ENCODE peak calls at places on chromosomes 12 and 14, in nine cellular contexts. S is endothelial cell of umbilical vein, V is H9, O is HCT116, P is uterus, I is tibial artery, G is heart left ventricle, U is tibial nerve, A is heart right ventricle. Z is an unnamed sample. For H3K27me3, the result is how much of the 10 kb centered on the place peaks cover.

GRCh38 chr14:105902131-105902898 is 375.9 kb downstream of the TMEM121 start:
- DNase-seq in S (no peak), V (no peak), O (no peak), P (no peak), I (no peak), G (no peak), U (no peak), A (peak), Z (no peak)

GRCh38 chr12:69024413-69024812 is 91.4 kb upstream of the CPM start:
- DNase-seq in S (no peak), V (no peak), O (peak), P (no peak), I (no peak), G (no peak), U (no peak), A (no peak), Z (no peak)

GRCh38 chr14:100640481-100641273 is 53.5 kb upstream of the BEGAIN start:
- DNase-seq in S (no peak), V (no peak), O (no peak), P (no peak), I (no peak), G (no peak), U (no peak), A (no peak), Z (no peak)

GRCh38 chr14:64758025-64758521 is 53.8 kb downstream of the PLEKHG3 start:
- DNase-seq in S (no peak), V (no peak), O (no peak), P (peak), I (peak), G (no peak), U (no peak), A (no peak), Z (no peak)

GRCh38 chr12:20495997-20496396 is 127.7 kb downstream of the PDE3A start:
- DNase-seq in S (no peak), V (no peak), O (no peak), P (no peak), I (no peak), G (no peak), U (no peak), A (no peak), Z (no peak)

GRCh38 chr14:72801381-72801812 is 92.5 kb downstream of the DPF3 start:
- DNase-seq in S (peak), V (no peak), O (peak), P (no peak), I (no peak), G (no peak), U (no peak), A (no peak), Z (no peak)

GRCh38 chr12:67919406-67919805 is 69.8 kb upstream of the IFNG-AS1 start:
- DNase-seq in S (no peak), V (no peak), O (no peak), P (no peak), I (no peak), G (no peak), U (no peak), A (no peak), Z (no peak)

GRCh38 chr12:47222960-47223847 is 143.4 kb upstream of the AMIGO2 start:
- DNase-seq in S (no peak), V (peak), O (no peak), P (no peak), I (no peak), G (no peak), U (no peak), A (no peak), Z (no peak)

GRCh38 chr12:20280515-20280914 is 87.8 kb upstream of the PDE3A start:
- DNase-seq in S (no peak), V (no peak), O (no peak), P (no peak), I (no peak), G (no peak), U (no peak), A (no peak), Z (no peak)

GRCh38 chr12:130945793-130946492 is 7.8 kb upstream of the ADGRD1 start:
- DNase-seq in S (no peak), V (no peak), O (no peak), P (no peak), I (no peak), G (no peak), U (no peak), A (no peak), Z (no peak)

GRCh38 chr12:30926243-30927209 is at the start of gene TSPAN11:
- DNase-seq in S (peak), V (peak), O (no peak), P (no peak), I (peak), G (peak), U (no peak), A (peak), Z (no peak)

GRCh38 chr12:50110762-50111416 is 1.1 kb upstream of the COX14 start:
- DNase-seq in S (no peak), V (peak), O (no peak), P (peak), I (peak), G (peak), U (peak), A (peak), Z (peak)

GRCh38 chr12:4270670-4271432 is 2.7 kb upstream of the CCND2 start:
- DNase-seq in S (peak), V (peak), O (no peak), P (peak), I (peak), G (peak), U (peak), A (peak), Z (peak)

GRCh38 chr14:93163570-93163969 is 21.1 kb downstream of the MOAP1 start:
- DNase-seq in S (no peak), V (no peak), O (no peak), P (no peak), I (no peak), G (no peak), U (no peak), A (no peak), Z (no peak)

GRCh38 chr14:93155667-93156066 is 29.0 kb downstream of the MOAP1 start:
- DNase-seq in S (no peak), V (no peak), O (no peak), P (no peak), I (no peak), G (no peak), U (no peak), A (no peak), Z (no peak)

GRCh38 chr14:93161411-93161940 is 23.2 kb downstream of the MOAP1 start:
- DNase-seq in S (no peak), V (no peak), O (no peak), P (no peak), I (no peak), G (no peak), U (no peak), A (no peak), Z (no peak)

GRCh38 chr14:93156693-93157369 is 27.9 kb downstream of the MOAP1 start:
- DNase-seq in S (no peak), V (no peak), O (no peak), P (no peak), I (no peak), G (no peak), U (no peak), A (no peak), Z (no peak)

GRCh38 chr14:93160353-93160801 is 24.3 kb downstream of the MOAP1 start:
- DNase-seq in S (no peak), V (peak), O (peak), P (no peak), I (no peak), G (no peak), U (no peak), A (no peak), Z (no peak)
- TF ChIP-seq CTCF in S (peak), V (peak), O (peak), P (peak), I (no peak), G (peak), U (peak), A (peak), Z (peak)

GRCh38 chr12:121300083-121300819 is 3.7 kb upstream of the CAMKK2 start:
- DNase-seq in S (peak), V (no peak), O (no peak), P (no peak), I (no peak), G (no peak), U (no peak), A (no peak), Z (no peak)
- H3K27ac ChIP-seq in S (no peak), V (no peak), O (no peak), P (no peak), I (no peak), G (no peak), U (no peak), A (no peak), Z (no peak)

GRCh38 chr12:114411081-114411836 is 5.3 kb upstream of the TBX5 start:
- DNase-seq in S (no peak), V (no peak), O (no peak), P (no peak), I (no peak), G (no peak), U (no peak), A (no peak), Z (no peak)

GRCh38 chr12:114412825-114413749 is 7.1 kb upstream of the TBX5 start:
- DNase-seq in S (no peak), V (no peak), O (no peak), P (no peak), I (no peak), G (no peak), U (no peak), A (no peak), Z (no peak)

GRCh38 chr12:114409796-114410520 is 4.0 kb upstream of the TBX5 start:
- DNase-seq in S (no peak), V (peak), O (no peak), P (no peak), I (no peak), G (no peak), U (no peak), A (no peak), Z (no peak)

GRCh38 chr12:114414031-114414865 is 8.3 kb upstream of the TBX5 start:
- DNase-seq in S (no peak), V (no peak), O (no peak), P (no peak), I (no peak), G (no peak), U (no peak), A (no peak), Z (no peak)

GRCh38 chr12:114412307-114412706 is 6.4 kb upstream of the TBX5 start:
- DNase-seq in S (no peak), V (no peak), O (no peak), P (no peak), I (no peak), G (no peak), U (no peak), A (no peak), Z (no peak)
- H3K27me3 ChIP-seq in S (under half), V (half or more), O (under half), P (under half), I (under half), G (under half), U (half or more), A (half or more), Z (under half)

DNA sequence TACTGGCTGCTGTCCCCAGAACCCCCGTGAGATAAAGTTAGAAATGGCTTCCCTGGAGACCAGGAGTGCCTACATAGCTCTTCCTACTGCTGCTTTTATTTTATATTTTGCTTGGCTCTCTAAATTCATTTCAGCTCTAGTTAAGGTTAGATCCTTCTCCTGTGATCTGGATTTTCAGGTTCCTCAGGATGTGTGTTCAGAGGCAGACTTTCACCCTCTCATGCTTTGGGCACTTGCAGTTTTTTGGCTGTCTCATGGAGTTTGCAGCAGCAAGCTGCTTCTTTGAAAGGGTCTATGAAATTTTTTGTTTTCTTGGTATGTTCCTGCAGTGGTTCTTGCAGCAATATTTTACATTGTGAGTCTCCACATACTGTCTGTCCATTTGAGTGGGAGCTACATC is 93.3 kb downstream of the ATP23 start:
- DNase-seq in S (no peak), V (no peak), O (no peak), P (no peak), I (no peak), G (no peak), U (no peak), A (no peak), Z (no peak)
- TF ChIP-seq CTCF in S (no peak), V (no peak), O (no peak), P (no peak), I (no peak), G (no peak), U (no peak), A (no peak), Z (no peak)

GRCh38 chr12:2285462-2285861 is 232.7 kb downstream of the CACNA1C start:
- DNase-seq in S (no peak), V (no peak), O (no peak), P (no peak), I (peak), G (no peak), U (no peak), A (no peak), Z (no peak)
- H3K27ac ChIP-seq in S (no peak), V (no peak), O (no peak), P (peak), I (peak), G (peak), U (peak), A (peak), Z (peak)

GRCh38 chr12:12266873-12267634 is at the start of gene LRP6:
- DNase-seq in S (peak), V (peak), O (peak), P (peak), I (peak), G (peak), U (peak), A (peak), Z (peak)

GRCh38 chr12:12265571-12266388 is 1.1 kb downstream of the LRP6 start:
- DNase-seq in S (peak), V (no peak), O (no peak), P (no peak), I (no peak), G (no peak), U (no peak), A (no peak), Z (no peak)

GRCh38 chr12:12266389-12266872 is 413 bp downstream of the LRP6 start:
- DNase-seq in S (no peak), V (no peak), O (no peak), P (peak), I (peak), G (peak), U (no peak), A (no peak), Z (no peak)

GRCh38 chr12:12265035-12265434 is 1.8 kb downstream of the LRP6 start:
- DNase-seq in S (no peak), V (no peak), O (no peak), P (no peak), I (no peak), G (no peak), U (no peak), A (no peak), Z (no peak)

GRCh38 chr12:12263909-12264308 is 2.9 kb downstream of the LRP6 start:
- DNase-seq in S (no peak), V (no peak), O (no peak), P (no peak), I (no peak), G (no peak), U (no peak), A (no peak), Z (no peak)
- H3K27me3 ChIP-seq in S (under half), V (under half), O (under half), P (under half), I (under half), G (under half), U (under half), A (under half), Z (under half)

GRCh38 chr14:22266141-22266442 is 322.9 kb downstream of the DAD1 start:
- DNase-seq in S (no peak), V (no peak), O (no peak), P (no peak), I (no peak), G (no peak), U (no peak), A (no peak), Z (no peak)

GRCh38 chr14:22264759-22265158 is 324.3 kb downstream of the DAD1 start:
- DNase-seq in S (no peak), V (no peak), O (no peak), P (no peak), I (no peak), G (no peak), U (no peak), A (no peak), Z (no peak)

GRCh38 chr14:22263961-22264360 is 325.1 kb downstream of the DAD1 start:
- DNase-seq in S (no peak), V (no peak), O (no peak), P (no peak), I (no peak), G (no peak), U (no peak), A (no peak), Z (no peak)

GRCh38 chr14:22266683-22267082 is 322.3 kb downstream of the DAD1 start:
- DNase-seq in S (no peak), V (no peak), O (no peak), P (no peak), I (no peak), G (no peak), U (no peak), A (no peak), Z (no peak)

GRCh38 chr14:22265319-22266140 is 323.5 kb downstream of the DAD1 start:
- DNase-seq in S (no peak), V (no peak), O (no peak), P (no peak), I (peak), G (no peak), U (no peak), A (no peak), Z (no peak)
- TF ChIP-seq CTCF in S (no peak), V (peak), O (peak), P (no peak), I (no peak), G (no peak), U (no peak), A (no peak), Z (no peak)

GRCh38 chr12:113130457-113131135 is 5.0 kb downstream of the RASAL1 start:
- DNase-seq in S (no peak), V (peak), O (no peak), P (no peak), I (no peak), G (no peak), U (no peak), A (no peak), Z (no peak)
- H3K27ac ChIP-seq in S (no peak), V (no peak), O (no peak), P (no peak), I (no peak), G (no peak), U (peak), A (no peak), Z (no peak)

Z was measured in right atrium auricular region.